ENCODE peak calls at places on chromosome 1, in eight cellular contexts. L, X, J, O, B, C, U and F are unnamed samples.

GRCh38 chr1:29524285-29525065 is 288.2 kb downstream of the PTPRU start:
- DNase-seq in X (no peak), B (no peak), C (peak; percentile 5), J (no peak), O (no peak), L (no peak), U (no peak), F (no peak)

GRCh38 chr1:93471911-93472310 is 24.0 kb downstream of the FNBP1L start:
- DNase-seq in X (no peak), U (no peak), C (peak; percentile 24), B (no peak), J (no peak), O (no peak), L (no peak), F (peak; percentile 27)

GRCh38 chr1:78101514-78101913 is 55.7 kb downstream of the GIPC2 start:
- DNase-seq in J (peak; percentile 19), B (peak; percentile 8), O (peak; percentile 50), L (peak; percentile 82), X (no peak), U (peak; percentile 10), C (peak; percentile 75), F (no peak)

GRCh38 chr1:175204285-175204684 is 11.7 kb upstream of the KIAA0040 start:
- DNase-seq in J (no peak), B (no peak), O (no peak), X (no peak), L (no peak), C (no peak), U (no peak), F (no peak)

GRCh38 chr1:205248793-205249601 is 21.3 kb downstream of the TMCC2 start:
- DNase-seq in U (peak; percentile 44), L (no peak), O (peak; percentile 61), B (no peak), J (peak; percentile 96), X (peak; percentile 43), C (peak; percentile 88), F (peak; percentile 85)

GRCh38 chr1:14350197-14350596 is 248.3 kb upstream of the KAZN start:
- DNase-seq in O (no peak), U (no peak), J (no peak), C (no peak), X (no peak), L (no peak), B (no peak), F (no peak)

GRCh38 chr1:87045757-87046422 is 131.5 kb downstream of the HS2ST1 start:
- DNase-seq in X (no peak), U (no peak), O (no peak), C (no peak), L (no peak), B (no peak), J (no peak), F (no peak)

GRCh38 chr1:116921937-116922336 is 12.2 kb downstream of the PTGFRN start:
- DNase-seq in C (no peak), L (no peak), X (no peak), B (no peak), U (no peak), J (no peak), O (peak; percentile 43), F (no peak)

GRCh38 chr1:45325816-45326506 is 734 bp upstream of the HPDL start:
- DNase-seq in L (no peak), B (no peak), U (no peak), O (no peak), C (no peak), J (no peak), X (no peak), F (no peak)

GRCh38 chr1:37410080-37410479 is 64.3 kb upstream of the ZC3H12A start:
- DNase-seq in J (no peak), X (no peak), U (no peak), C (no peak), B (no peak), O (no peak), L (no peak), F (no peak)

GRCh38 chr1:182602945-182603645 is 1.1 kb downstream of the RGS16 start:
- DNase-seq in O (no peak), X (no peak), C (no peak), U (no peak), B (no peak), J (no peak), L (no peak), F (peak; percentile 35)

GRCh38 chr1:224521904-224522734 is 87.5 kb upstream of the WDR26 start:
- DNase-seq in C (no peak), U (no peak), X (no peak), J (no peak), L (no peak), B (no peak), O (no peak), F (no peak)

GRCh38 chr1:225809842-225810578 is at the start of gene EPHX1:
- DNase-seq in O (peak; percentile 95), B (peak; percentile 76), J (peak; percentile 91), L (peak; percentile 71), X (peak; percentile 69), C (peak; percentile 91), U (peak; percentile 84), F (peak; percentile 86)
- TF ChIP-seq POLR2A in O (no peak), B (peak; percentile 65), J (peak; percentile 66), L (peak; percentile 94), X (peak; percentile 85), C (peak; percentile 97), U (peak; percentile 90), F (peak; percentile 54)

DNA sequence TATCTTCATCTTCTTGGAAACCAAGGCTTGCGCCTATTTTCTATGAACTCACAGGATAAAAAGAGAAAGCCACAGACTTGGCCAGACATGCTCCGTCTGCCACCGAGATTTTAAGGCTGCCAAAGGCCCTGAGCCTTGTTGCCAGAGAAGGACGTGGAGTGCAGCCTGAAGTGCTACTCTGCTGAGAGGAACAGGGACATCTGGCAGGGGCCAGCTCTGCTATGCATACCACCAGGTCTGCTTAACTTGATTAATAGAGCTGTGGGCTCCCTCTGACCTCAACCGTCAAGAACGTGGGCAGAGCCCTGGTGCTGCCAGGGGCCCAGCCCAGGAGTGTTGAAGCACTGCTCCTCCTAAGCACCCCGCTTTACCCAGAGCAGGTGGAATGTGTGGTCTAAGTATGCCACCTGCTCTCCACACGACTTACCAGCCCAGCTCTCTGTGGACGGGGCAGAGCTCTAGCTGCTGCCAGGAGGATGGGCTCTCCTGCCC is 10.5 kb downstream of the HCRTR1 start:
- DNase-seq in J (no peak), U (no peak), L (no peak), O (peak; percentile 90), C (peak; percentile 74), X (no peak), B (no peak), F (no peak)
- TF ChIP-seq POLR2A in J (no peak), U (no peak), L (no peak), O (no peak), C (peak; percentile 24), X (no peak), B (no peak), F (no peak)

GRCh38 chr1:243508964-243509363 is 253.1 kb downstream of the SDCCAG8 start:
- DNase-seq in L (no peak), X (no peak), B (no peak), U (no peak), O (no peak), C (no peak), J (no peak), F (no peak)

GRCh38 chr1:243508303-243508713 is 252.5 kb downstream of the SDCCAG8 start:
- DNase-seq in U (no peak), O (no peak), J (no peak), C (no peak), B (no peak), L (no peak), X (peak; percentile 67), F (no peak)

GRCh38 chr1:243505986-243506689 is 250.3 kb downstream of the SDCCAG8 start:
- DNase-seq in J (no peak), L (no peak), C (no peak), O (peak; percentile 57), X (peak; percentile 59), B (peak; percentile 72), U (no peak), F (no peak)

GRCh38 chr1:243507001-243507671 is 251.3 kb downstream of the SDCCAG8 start:
- DNase-seq in L (no peak), J (no peak), B (no peak), C (no peak), U (no peak), O (no peak), X (peak; percentile 42), F (no peak)

GRCh38 chr1:243507672-243508302 is 251.9 kb downstream of the SDCCAG8 start:
- DNase-seq in C (no peak), U (no peak), X (no peak), B (no peak), J (no peak), L (no peak), O (no peak), F (no peak)
- TF ChIP-seq POLR2A in C (no peak), U (no peak), X (no peak), B (no peak), J (no peak), L (no peak), O (no peak), F (no peak)

DNA sequence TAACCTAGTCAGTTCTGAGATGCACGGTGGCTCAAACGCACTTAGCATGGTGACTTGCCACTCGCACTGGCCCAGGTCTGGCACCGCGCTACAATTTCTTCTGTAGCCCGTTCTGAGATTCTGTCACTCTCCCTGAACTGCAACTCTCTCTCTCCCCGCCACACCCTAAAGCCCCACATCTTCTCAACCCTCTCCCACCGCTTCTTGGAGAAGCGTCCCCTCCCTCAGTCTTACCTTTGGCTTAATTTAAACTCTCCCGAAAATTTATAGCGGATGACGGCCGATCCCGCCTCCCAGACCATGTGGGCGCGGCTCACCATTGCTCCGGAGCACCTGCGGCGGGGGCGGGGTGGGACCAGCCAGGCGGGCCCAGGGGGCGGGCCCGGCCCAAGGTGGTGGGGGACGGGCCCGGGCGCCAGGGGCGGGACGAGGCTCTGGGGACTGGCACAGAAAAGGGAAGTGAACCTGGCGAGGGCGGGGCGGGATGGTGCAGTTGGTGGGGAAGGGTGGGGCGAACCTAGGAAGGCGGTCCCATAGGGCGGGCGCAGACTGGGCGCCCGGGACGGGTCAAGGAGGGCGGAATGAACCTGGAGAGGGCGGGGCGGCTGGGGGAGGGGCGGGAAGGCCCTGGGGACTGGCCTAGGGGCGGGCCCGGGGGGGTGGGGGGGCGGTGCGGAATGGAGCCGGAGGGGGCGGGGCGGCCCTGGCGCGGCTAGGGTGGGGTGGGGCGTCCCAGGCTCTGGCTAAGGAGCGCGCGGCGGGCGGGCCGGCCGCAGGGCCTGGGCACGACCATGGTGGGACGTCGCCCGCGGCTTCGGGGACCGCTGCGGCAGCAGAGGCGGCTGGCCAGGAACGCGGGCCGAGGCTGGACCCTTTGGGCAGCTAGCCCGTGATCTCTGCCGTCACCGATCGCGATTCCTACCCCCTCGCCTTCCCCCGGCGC is at the start of gene MAP3K21:
- DNase-seq in C (peak; percentile 94), O (peak; percentile 80), U (peak; percentile 66), B (no peak), X (peak; percentile 96), J (peak; percentile 61), L (peak; percentile 95), F (peak; percentile 25)
- TF ChIP-seq POLR2A in C (peak; percentile 69), O (no peak), U (no peak), B (no peak), X (peak; percentile 80), J (no peak), L (peak; percentile 48), F (no peak)

DNA sequence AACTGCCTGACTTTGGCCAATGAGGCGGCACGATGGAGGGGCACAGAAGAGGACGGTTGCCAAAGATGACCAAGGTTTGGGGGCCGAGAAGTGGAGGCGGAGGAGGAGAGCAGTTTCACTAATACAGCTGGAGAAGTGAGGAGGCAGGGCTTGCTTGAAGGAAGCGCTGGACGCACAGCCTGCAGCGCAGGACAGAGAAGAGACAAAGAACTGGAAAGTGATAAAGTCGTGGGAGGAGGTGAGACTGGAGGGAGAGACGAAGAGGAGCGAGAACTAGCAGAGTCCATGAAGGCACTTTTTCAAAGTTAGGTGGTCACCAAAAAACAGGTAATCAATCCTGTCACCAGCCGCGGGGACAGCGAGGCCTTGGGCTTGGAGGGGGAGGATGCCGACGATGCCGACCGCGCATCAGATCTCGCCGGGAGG is 771 bp downstream of the PACC1 start:
- DNase-seq in C (no peak), U (no peak), L (no peak), O (no peak), J (no peak), B (no peak), X (no peak), F (no peak)
- TF ChIP-seq POLR2A in C (no peak), U (no peak), L (no peak), O (no peak), J (no peak), B (no peak), X (no peak), F (no peak)